ENCODE peak calls at places on chromosomes 11 and 22, in nine cellular contexts. Z is T-helper 9 cell; F is NB4; U is stimulated activated CD8-positive, alpha-beta memory T cell treated with anti-CD3 and anti-CD28 coated beads, Interleukin-7, amount 100 ng/mL, for 1 hour; J is iPS-NIHi11; W is mesenteric fat pad; B is stimulated activated CD4-positive, alpha-beta T cell treated with anti-CD3 and anti-CD28 coated beads, Interleukin-2, amount 100 ng/mL, for 24 hours; P is aorta; Y is H1. C is an unnamed sample.

GRCh38 chr11:27868226-27868625 is 168.0 kb upstream of the BDNF start:
- DNase-seq in Z (no peak), F (no peak), U (no peak), J (no peak), W (no peak), B (no peak), P (no peak), Y (no peak), C (no peak)

GRCh38 chr11:128669491-128669890 is 24.4 kb upstream of the FLI1 start:
- DNase-seq in Z (no peak), F (peak; percentile 37), U (no peak), J (no peak), W (no peak), B (no peak), P (no peak), Y (no peak), C (no peak)

GRCh38 chr11:6219359-6219758 is 14.0 kb downstream of the C11orf42 start:
- DNase-seq in Z (no peak), F (no peak), U (no peak), J (no peak), W (no peak), B (no peak), P (no peak), Y (no peak), C (no peak)

GRCh38 chr11:65506316-65506769 is 7.5 kb downstream of the MALAT1 start:
- DNase-seq in Z (no peak), F (peak; percentile 75), U (no peak), J (no peak), W (no peak), B (no peak), P (no peak), Y (no peak), C (no peak)

GRCh38 chr22:43625242-43625641 is 186.9 kb downstream of the EFCAB6 start:
- DNase-seq in Z (no peak), F (no peak), U (no peak), J (no peak), W (no peak), B (no peak), P (no peak), Y (no peak), C (no peak)

GRCh38 chr22:26648011-26648497 is 9.3 kb upstream of the MIAT start:
- DNase-seq in Z (peak; percentile 29), F (no peak), U (no peak), J (peak; percentile 64), W (no peak), B (peak; percentile 50), P (no peak), Y (peak; percentile 88), C (no peak)

GRCh38 chr11:35305670-35306382 is 113.5 kb downstream of the SLC1A2 start:
- DNase-seq in Z (peak; percentile 7), F (peak; percentile 55), U (no peak), J (peak; percentile 85), W (no peak), B (no peak), P (no peak), Y (peak; percentile 21), C (no peak)

GRCh38 chr11:2394818-2395105 is 5.8 kb upstream of the TSSC4 start:
- DNase-seq in Z (no peak), F (no peak), U (no peak), J (no peak), W (no peak), B (no peak), P (no peak), Y (no peak), C (no peak)

GRCh38 chr11:68974421-68975194 is 6.2 kb downstream of the MRGPRD start:
- DNase-seq in Z (no peak), F (peak; percentile 57), U (no peak), J (peak; percentile 69), W (peak; percentile 75), B (no peak), P (no peak), Y (no peak), C (no peak)

GRCh38 chr11:105935791-105936190 is 86.2 kb downstream of the MSANTD4 start:
- DNase-seq in Z (no peak), F (no peak), U (no peak), J (no peak), W (no peak), B (no peak), P (no peak), Y (no peak), C (no peak)

GRCh38 chr22:25448435-25449051 is 115.9 kb upstream of the GRK3 start:
- DNase-seq in Z (peak; percentile 3), F (peak; percentile 25), U (no peak), J (peak; percentile 35), W (peak; percentile 85), B (peak; percentile 17), P (no peak), Y (no peak), C (no peak)

GRCh38 chr11:94938399-94939055 is 34.8 kb downstream of the CWC15 start:
- DNase-seq in Z (no peak), F (no peak), U (no peak), J (peak; percentile 30), W (no peak), B (no peak), P (peak; percentile 80), Y (no peak), C (no peak)

GRCh38 chr11:64244107-64244506 is 2.6 kb downstream of the PPP1R14B start:
- DNase-seq in Z (no peak), F (no peak), U (no peak), J (no peak), W (no peak), B (no peak), P (no peak), Y (no peak), C (no peak)

GRCh38 chr11:68643576-68643975 is 40.8 kb upstream of the GAL start:
- DNase-seq in Z (no peak), F (no peak), U (no peak), J (no peak), W (no peak), B (no peak), P (no peak), Y (no peak), C (no peak)

GRCh38 chr11:70944141-70944540 is 308.2 kb downstream of the SHANK2 start:
- DNase-seq in Z (no peak), F (no peak), U (no peak), J (no peak), W (no peak), B (no peak), P (no peak), Y (no peak), C (no peak)

GRCh38 chr11:36268337-36268931 is 20.8 kb downstream of the COMMD9 start:
- DNase-seq in Z (no peak), F (no peak), U (no peak), J (no peak), W (no peak), B (no peak), P (no peak), Y (no peak), C (no peak)

GRCh38 chr22:37430941-37431340 is 3.7 kb upstream of the ELFN2 start:
- DNase-seq in Z (no peak), F (no peak), U (no peak), J (no peak), W (no peak), B (no peak), P (no peak), Y (no peak), C (no peak)

GRCh38 chr11:94303884-94304459 is 408 bp upstream of the IZUMO1R start:
- DNase-seq in Z (no peak), F (no peak), U (no peak), J (no peak), W (no peak), B (no peak), P (no peak), Y (no peak), C (no peak)

GRCh38 chr11:112364962-112365481 is 104.4 kb upstream of the PLET1 start:
- DNase-seq in Z (no peak), F (no peak), U (no peak), J (no peak), W (no peak), B (no peak), P (no peak), Y (no peak), C (no peak)

GRCh38 chr11:33448461-33449130 is 191.4 kb downstream of the HIPK3 start:
- DNase-seq in Z (no peak), F (no peak), U (no peak), J (no peak), W (no peak), B (no peak), P (no peak), Y (no peak), C (no peak)

GRCh38 chr22:39252461-39253391 is 7.9 kb upstream of the PDGFB start:
- DNase-seq in Z (no peak), F (no peak), U (no peak), J (peak; percentile 39), W (no peak), B (no peak), P (no peak), Y (no peak), C (no peak)

GRCh38 chr11:62788991-62789390 is 1.8 kb downstream of the TMEM179B start:
- DNase-seq in Z (no peak), F (no peak), U (no peak), J (no peak), W (no peak), B (no peak), P (no peak), Y (no peak), C (no peak)

GRCh38 chr11:80831374-80831773 is 1390.5 kb upstream of the TENM4 start:
- DNase-seq in Z (no peak), F (no peak), U (no peak), J (no peak), W (no peak), B (no peak), P (no peak), Y (no peak), C (no peak)

GRCh38 chr11:67384851-67385366 is 6.9 kb upstream of the RAD9A start:
- DNase-seq in Z (no peak), F (no peak), U (no peak), J (no peak), W (no peak), B (no peak), P (no peak), Y (no peak), C (no peak)

GRCh38 chr11:1198766-1199688 is 23.8 kb upstream of the MUC5B start:
- DNase-seq in Z (no peak), F (no peak), U (no peak), J (peak; percentile 5), W (peak; percentile 75), B (no peak), P (peak; percentile 37), Y (no peak), C (no peak)

C was measured in cortex of kidney.